ENCODE peak calls at places on chromosomes 11 and 22, in four cellular contexts. I, K, D and M are unnamed samples.

GRCh38 chr11:64878223-64878493 is 263 bp downstream of the EHD1 start:
- DNase-seq in K (no peak), D (no peak), I (no peak), M (no peak)

GRCh38 chr22:37739000-37739399 is 42.2 kb downstream of the TRIOBP start:
- DNase-seq in D (no peak), I (no peak), K (no peak), M (no peak)

GRCh38 chr11:35177370-35177769 is 38.4 kb downstream of the CD44 start:
- DNase-seq in D (no peak), K (no peak), I (no peak), M (no peak)

GRCh38 chr11:80441821-80442220 is 1001.0 kb upstream of the TENM4 start:
- DNase-seq in I (no peak), D (no peak), K (no peak), M (no peak)

GRCh38 chr11:132361011-132361550 is 990.7 kb downstream of the NTM start:
- DNase-seq in K (no peak), I (no peak), D (no peak), M (no peak)

GRCh38 chr11:46599340-46600067 is 5.7 kb upstream of the AMBRA1 start:
- DNase-seq in D (no peak), I (no peak), K (no peak), M (no peak)

GRCh38 chr11:11588890-11589289 is 32.9 kb downstream of the GALNT18 start:
- DNase-seq in K (no peak), I (no peak), D (no peak), M (no peak)

GRCh38 chr11:70490208-70490607 is 91.9 kb downstream of the CTTN start:
- DNase-seq in D (no peak), K (no peak), I (no peak), M (no peak)

GRCh38 chr11:13861411-13861810 is 101.1 kb upstream of the SPON1 start:
- DNase-seq in K (no peak), D (no peak), I (no peak), M (no peak)

GRCh38 chr11:115930886-115931537 is 426.8 kb upstream of the CADM1 start:
- DNase-seq in I (no peak), K (no peak), D (no peak), M (no peak)

GRCh38 chr11:66100272-66101037 is 30.4 kb downstream of the PACS1 start:
- DNase-seq in K (no peak), I (no peak), D (no peak), M (peak)

DNA sequence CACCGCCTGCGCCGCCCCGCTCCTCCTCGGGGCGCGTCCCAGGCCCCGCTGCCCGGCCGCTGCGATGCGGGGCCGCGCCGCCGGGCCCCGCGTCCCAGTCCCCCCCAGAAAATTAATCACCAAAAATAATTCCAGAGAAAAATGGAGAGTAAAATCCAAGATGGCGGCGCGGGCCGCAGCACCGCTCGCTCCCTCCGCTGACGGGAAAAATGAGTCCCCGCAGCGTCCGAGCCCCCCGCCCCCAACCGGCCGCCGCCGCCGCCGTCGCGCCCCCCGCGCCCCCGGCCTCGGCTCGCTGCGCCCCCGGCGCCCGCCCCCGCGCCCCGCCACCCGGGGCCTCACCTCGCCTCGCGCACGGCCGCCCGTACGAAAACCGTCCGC is at the start of gene KMT5B:
- DNase-seq in D (no peak), I (peak), K (no peak), M (peak)
- TF ChIP-seq SMC3 in D (no peak), I (no peak), K (no peak), M (no peak)

GRCh38 chr22:38866399-38867123 is 5.5 kb downstream of the CBX6 start:
- DNase-seq in D (no peak), K (no peak), I (no peak), M (no peak)
- TF ChIP-seq SIN3A in D (no peak), K (no peak), I (no peak), M (no peak)

GRCh38 chr11:59666969-59667368 is 1.9 kb downstream of the PATL1 start:
- DNase-seq in K (no peak), I (no peak), D (no peak), M (no peak)
- H3K4me3 ChIP-seq in K (no peak), I (no peak), D (peak), M (peak)

GRCh38 chr11:3217751-3218482 is 696 bp downstream of the MRGPRG start:
- DNase-seq in D (no peak), I (no peak), K (no peak), M (peak)

GRCh38 chr11:3214420-3214699 is 4.3 kb downstream of the MRGPRG start:
- DNase-seq in D (no peak), K (no peak), I (no peak), M (no peak)

GRCh38 chr11:3213659-3214419 is 4.8 kb downstream of the MRGPRG start:
- DNase-seq in D (no peak), I (no peak), K (no peak), M (no peak)

GRCh38 chr11:3216027-3216525 is 2.5 kb downstream of the MRGPRG start:
- DNase-seq in K (no peak), I (no peak), D (no peak), M (no peak)

DNA sequence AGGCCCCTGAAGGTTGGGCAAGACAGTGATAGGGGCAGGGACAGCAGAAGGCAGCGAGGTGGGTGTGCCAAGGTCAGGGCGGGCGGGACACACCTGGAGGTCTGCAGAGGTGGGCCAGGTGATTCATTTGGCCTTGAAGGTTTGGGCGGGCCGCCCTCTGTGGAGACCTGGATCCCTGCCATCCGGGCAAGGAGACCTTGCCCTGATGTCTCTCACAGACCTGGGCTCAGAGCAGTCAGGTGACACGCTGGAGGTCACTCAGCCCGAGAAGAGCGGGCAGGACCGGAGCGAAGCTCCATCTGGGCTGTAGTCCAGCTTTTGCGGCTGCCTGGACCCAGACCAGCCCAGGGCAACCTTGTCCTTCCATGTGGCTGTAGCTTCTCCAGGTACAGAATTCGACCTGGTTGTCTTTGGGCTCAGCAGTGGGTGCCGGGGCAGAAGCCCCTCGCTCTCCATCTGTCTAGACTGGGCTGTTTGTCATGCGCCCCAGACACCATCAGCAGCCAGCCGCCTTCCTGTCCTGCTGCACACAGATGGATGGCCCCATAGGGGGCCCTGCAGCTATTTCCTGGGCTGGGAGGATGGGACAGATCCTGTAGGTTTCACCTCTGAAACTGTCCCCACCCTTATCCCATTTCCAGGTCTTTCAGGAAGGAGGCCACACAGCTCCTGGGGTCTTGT is 3.1 kb downstream of the MRGPRG start:
- DNase-seq in K (no peak), I (no peak), D (no peak), M (no peak)
- TF ChIP-seq SMC3 in K (no peak), I (no peak), D (no peak), M (no peak)